ENCODE peak calls at places on chromosomes 3 and 15, in six cellular contexts. N is fibroblast of lung, U is right cardiac atrium, G is H9, A is mesendoderm, I is heart left ventricle. S is an unnamed sample.

GRCh38 chr15:64851503-64851840 is 9.8 kb downstream of the PLEKHO2 start:
- DNase-seq in G (peak), U (no peak), A (peak), N (peak), I (no peak), S (no peak)

GRCh38 chr15:95247068-95247984 is 1016.0 kb downstream of the MCTP2 start:
- DNase-seq in A (no peak), G (no peak), I (no peak), N (peak), U (no peak), S (peak)

GRCh38 chr3:40187945-40188344 is 121.6 kb upstream of the EIF1B start:
- DNase-seq in G (no peak), I (no peak), A (no peak), N (no peak), U (no peak), S (no peak)

GRCh38 chr15:37015476-37015875 is 84.9 kb downstream of the MEIS2 start:
- DNase-seq in I (no peak), G (no peak), A (no peak), U (no peak), N (no peak), S (no peak)

GRCh38 chr3:50562866-50563265 is 4.7 kb downstream of the C3orf18 start:
- DNase-seq in I (no peak), U (no peak), N (no peak), A (no peak), G (no peak), S (peak)

GRCh38 chr3:88986834-88987233 is 120.6 kb upstream of the EPHA3 start:
- DNase-seq in G (no peak), N (peak), A (no peak), U (no peak), I (no peak), S (peak)

GRCh38 chr3:132255041-132255745 is 62.0 kb upstream of the ACP3 start:
- DNase-seq in I (peak), U (no peak), G (no peak), A (peak), N (peak), S (peak)

GRCh38 chr3:173660645-173661299 is 263.2 kb downstream of the NLGN1 start:
- DNase-seq in A (no peak), N (no peak), I (no peak), G (no peak), U (no peak), S (no peak)

GRCh38 chr3:135000465-135000864 is 205.4 kb downstream of the EPHB1 start:
- DNase-seq in I (no peak), N (no peak), U (no peak), G (no peak), A (no peak), S (no peak)

GRCh38 chr15:96849501-96849900 is 519.0 kb downstream of the NR2F2 start:
- DNase-seq in G (no peak), U (no peak), A (no peak), I (no peak), N (peak), S (no peak)

GRCh38 chr3:26193558-26193957 is 403.7 kb downstream of the OXSM start:
- DNase-seq in I (no peak), U (no peak), G (no peak), N (no peak), A (no peak), S (no peak)

GRCh38 chr3:45948409-45948808 is 5.1 kb downstream of the CXCR6 start:
- DNase-seq in G (no peak), U (no peak), I (no peak), A (no peak), N (peak), S (no peak)

GRCh38 chr3:186536883-186537553 is 7.2 kb downstream of the CRYGS start:
- DNase-seq in G (no peak), U (no peak), N (no peak), A (peak), I (no peak), S (no peak)

GRCh38 chr3:16516695-16517481 is 3.4 kb upstream of the RFTN1 start:
- DNase-seq in A (peak), G (no peak), N (peak), U (peak), I (peak), S (no peak)

GRCh38 chr15:90103669-90104329 is 1.5 kb upstream of the IDH2 start:
- DNase-seq in N (no peak), G (no peak), A (no peak), U (no peak), I (peak), S (no peak)

GRCh38 chr3:125163739-125164601 is 48.6 kb downstream of the SLC12A8 start:
- DNase-seq in U (no peak), I (no peak), A (peak), G (peak), N (peak), S (peak)

GRCh38 chr15:47742742-47743141 is 25.4 kb downstream of the SEMA6D start:
- DNase-seq in G (no peak), N (no peak), U (no peak), I (no peak), A (peak), S (no peak)

GRCh38 chr15:71708052-71708432 is 102.3 kb upstream of the NR2E3 start:
- DNase-seq in I (peak), U (no peak), A (no peak), G (no peak), N (no peak), S (no peak)
- H3K27ac ChIP-seq in I (peak), U (peak), A (no peak), G (no peak), N (peak), S (no peak)

GRCh38 chr15:56410712-56411111 is 45.5 kb downstream of the TEX9 start:
- DNase-seq in G (no peak), A (no peak), I (no peak), U (no peak), N (no peak), S (no peak)
- H3K27ac ChIP-seq in G (no peak), A (no peak), I (no peak), U (no peak), N (no peak), S (no peak)

DNA sequence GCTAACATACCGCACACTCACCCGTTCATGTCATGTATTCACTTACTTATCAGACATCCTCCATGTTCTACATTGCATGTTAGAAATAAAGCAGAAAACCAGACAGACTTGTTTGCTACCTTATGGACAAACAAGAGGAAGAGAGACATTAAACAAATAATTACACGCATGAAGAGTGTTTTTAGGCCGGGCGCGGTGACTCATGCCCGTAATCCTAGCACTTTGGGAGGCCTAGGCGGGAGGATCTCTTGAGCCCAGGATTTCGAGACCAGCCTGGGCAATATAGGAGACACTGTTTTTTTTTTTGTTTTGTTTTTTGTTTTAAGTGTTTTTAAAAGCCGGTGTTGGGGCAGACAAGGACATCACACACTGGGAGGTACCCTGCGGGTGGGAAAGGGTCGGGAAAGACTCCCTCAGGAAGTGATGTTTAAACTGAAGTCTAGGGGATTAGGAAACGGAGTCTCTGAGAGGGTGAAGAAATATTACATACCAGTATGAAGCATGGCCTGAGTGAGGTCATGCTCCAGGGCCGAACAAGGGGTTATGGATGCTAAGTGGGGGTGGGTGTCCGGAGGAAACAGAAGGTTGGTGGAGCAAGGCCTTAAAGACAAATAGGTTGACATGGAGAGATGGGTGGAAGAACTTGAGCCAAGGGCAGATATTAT is 2.1 kb upstream of the USP3 start:
- DNase-seq in U (peak), G (no peak), I (peak), A (no peak), N (peak), S (peak)
- H3K27ac ChIP-seq in U (peak), G (no peak), I (peak), A (no peak), N (peak), S (peak)

DNA sequence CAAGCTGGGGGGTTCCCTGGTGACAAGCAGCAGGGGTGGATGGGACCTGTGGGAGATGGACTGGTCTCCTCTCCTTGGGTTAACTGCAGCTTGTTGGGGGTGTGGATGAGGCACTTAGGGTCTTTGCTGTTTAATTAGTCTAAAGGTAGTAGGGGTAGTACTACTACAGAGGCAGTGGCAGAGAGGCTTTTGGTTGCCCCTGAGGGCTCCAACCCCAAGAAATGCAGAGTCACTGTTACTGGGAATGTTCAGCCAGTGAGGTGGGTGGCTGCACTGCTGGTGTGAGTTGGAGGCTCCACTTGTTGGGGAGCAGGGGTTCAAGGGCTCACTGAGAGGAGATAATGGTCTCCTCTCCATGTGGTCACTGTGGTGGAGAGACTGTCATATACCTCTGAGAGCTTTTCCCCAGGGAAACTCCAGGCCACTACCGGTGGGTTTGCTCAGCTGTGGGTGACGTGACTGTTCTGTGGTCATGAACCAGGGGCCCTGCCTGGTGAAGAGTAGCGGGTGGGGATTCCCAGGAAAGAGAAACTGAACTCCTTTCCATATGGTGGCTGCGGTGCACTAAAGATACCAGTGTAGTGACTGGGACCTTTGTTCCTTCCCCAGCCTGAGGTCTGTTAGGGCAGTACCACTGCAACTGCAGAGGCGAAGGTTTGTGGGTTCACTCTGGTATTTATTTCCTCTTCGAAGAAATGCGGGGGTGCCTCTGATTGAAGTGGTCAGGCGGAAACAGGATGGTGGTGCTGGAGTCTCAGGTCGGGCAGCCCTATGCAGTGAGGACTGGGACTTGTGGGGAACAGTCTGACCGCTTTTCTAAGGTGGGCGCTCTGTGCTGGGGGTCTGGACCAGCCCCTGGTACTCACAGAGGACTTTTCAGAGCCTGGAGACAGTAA is 68.9 kb upstream of the TNFSF10 start:
- DNase-seq in I (no peak), U (no peak), N (no peak), G (no peak), A (no peak), S (no peak)
- H3K27ac ChIP-seq in I (no peak), U (no peak), N (no peak), G (no peak), A (no peak), S (no peak)

GRCh38 chr15:58665676-58666075 is 83.8 kb downstream of the ADAM10 start:
- DNase-seq in G (no peak), I (no peak), U (no peak), A (no peak), N (no peak), S (no peak)
- H3K27ac ChIP-seq in G (no peak), I (no peak), U (no peak), A (no peak), N (no peak), S (no peak)

GRCh38 chr15:101325263-101326025 is 30.4 kb upstream of the SNRPA1 start:
- DNase-seq in G (peak), U (no peak), A (no peak), N (no peak), I (no peak), S (no peak)

GRCh38 chr15:101322849-101323477 is 27.9 kb upstream of the SNRPA1 start:
- DNase-seq in N (no peak), U (no peak), A (no peak), G (no peak), I (no peak), S (no peak)

GRCh38 chr15:101326026-101326315 is 30.9 kb upstream of the SNRPA1 start:
- DNase-seq in U (no peak), I (no peak), N (no peak), A (no peak), G (no peak), S (no peak)

GRCh38 chr15:101323793-101324505 is 28.9 kb upstream of the SNRPA1 start:
- DNase-seq in N (no peak), I (no peak), G (no peak), U (no peak), A (no peak), S (no peak)

DNA sequence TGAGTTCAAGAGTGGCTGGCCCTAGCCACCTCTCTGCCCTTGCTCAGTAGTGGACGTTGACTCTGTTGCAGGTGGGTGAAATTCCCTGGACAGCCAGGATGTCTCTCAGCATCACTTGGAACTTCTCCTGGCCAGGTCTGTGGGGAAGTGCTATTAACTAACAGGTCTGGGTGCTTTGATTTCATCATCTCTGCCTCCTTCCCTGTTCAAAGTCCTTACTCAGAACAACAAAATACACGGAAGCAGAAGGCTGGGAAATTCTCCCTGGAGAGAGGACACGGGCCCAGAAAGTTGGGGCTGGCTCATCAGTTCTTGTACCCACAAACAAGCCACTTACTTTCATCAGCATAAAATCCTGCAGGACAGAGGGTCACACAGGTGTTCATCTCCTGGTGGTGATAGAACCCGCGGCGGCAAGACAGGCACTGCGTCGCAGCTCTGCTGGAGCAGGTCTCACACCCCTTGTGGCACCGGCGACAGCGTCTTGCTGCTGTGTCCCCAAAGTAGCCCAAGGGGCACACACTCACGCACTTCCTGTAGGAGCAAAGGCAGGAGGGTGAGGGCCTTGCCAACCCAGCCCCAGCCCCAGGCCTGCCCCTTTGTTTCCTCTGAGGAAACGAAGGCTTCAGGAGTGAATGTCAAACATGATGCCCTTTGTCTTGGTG is 29.6 kb upstream of the SNRPA1 start:
- DNase-seq in U (no peak), I (no peak), N (no peak), G (no peak), A (no peak), S (no peak)
- H3K27ac ChIP-seq in U (no peak), I (no peak), N (no peak), G (no peak), A (no peak), S (no peak)

GRCh38 chr3:169846458-169847193 is 23.1 kb downstream of the LRRC31 start:
- DNase-seq in G (no peak), I (no peak), U (no peak), N (peak), A (peak), S (peak)

GRCh38 chr3:169850618-169851017 is 19.1 kb downstream of the LRRC31 start:
- DNase-seq in G (no peak), I (no peak), U (no peak), N (no peak), A (no peak), S (no peak)

GRCh38 chr3:169847896-169848295 is 21.8 kb downstream of the LRRC31 start:
- DNase-seq in N (no peak), A (no peak), I (peak), U (no peak), G (no peak), S (no peak)

GRCh38 chr3:169848741-169849140 is 21.0 kb downstream of the LRRC31 start:
- DNase-seq in N (no peak), A (no peak), I (no peak), U (no peak), G (no peak), S (no peak)
- H3K27ac ChIP-seq in N (no peak), A (no peak), I (no peak), U (no peak), G (no peak), S (no peak)

DNA sequence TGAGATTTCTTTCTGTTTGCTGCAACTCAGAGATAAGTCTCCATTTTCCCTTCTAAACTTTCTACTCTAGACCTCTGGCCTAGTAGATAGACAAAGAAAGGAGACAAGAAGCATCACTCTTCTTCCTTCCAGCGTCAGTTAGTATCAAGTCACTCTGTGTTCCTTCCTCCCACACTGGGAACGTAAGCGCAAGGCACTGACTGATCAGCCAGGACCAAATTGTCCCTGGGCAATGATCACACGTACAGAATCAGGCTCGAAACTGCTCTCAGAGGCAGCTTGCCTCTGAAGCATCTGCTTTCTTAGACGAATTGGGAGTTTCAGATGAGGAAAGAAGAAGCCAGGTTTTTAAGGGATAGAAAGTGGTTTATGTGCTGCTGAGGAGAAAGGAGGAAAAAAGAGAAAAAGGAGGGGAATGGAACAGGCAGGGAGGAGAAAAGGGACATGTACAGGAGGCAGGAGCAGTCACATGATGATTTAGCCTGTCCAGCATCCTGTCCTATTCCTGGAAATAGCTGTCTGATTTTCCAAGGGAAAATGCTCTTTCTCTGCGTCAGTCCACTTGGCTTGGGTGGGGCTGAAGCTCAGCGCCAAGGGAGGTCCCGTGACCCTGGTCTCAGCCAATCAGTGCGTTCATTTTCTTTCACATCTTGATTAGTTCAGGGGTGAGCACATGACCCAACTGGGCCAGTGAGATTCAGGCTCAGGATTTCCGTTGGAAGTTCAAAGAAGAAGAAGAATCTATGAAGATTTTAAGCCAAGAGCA is 102.0 kb upstream of the PRICKLE2 start:
- DNase-seq in G (no peak), U (peak), A (no peak), I (peak), N (peak), S (no peak)
- H3K27ac ChIP-seq in G (no peak), U (peak), A (no peak), I (peak), N (peak), S (no peak)

DNA sequence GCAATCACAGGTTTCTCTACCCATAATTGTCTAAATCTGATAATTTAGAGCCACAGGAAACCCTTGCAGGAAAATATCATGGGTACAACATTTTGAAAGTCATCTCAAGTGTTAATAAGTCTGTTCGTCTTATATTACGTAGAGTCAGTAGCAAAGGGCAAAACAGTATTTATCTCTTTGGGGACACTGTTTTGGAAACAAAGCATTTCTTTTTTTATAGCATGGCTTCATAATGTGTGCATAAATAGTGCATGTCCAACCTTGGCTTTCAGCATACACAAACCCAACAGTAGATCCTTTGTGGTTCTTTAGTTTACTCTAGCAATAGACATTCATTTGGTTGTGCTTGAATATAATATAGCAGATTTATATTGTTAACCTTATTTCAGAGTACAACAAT is 24.0 kb downstream of the ST3GAL6 start:
- DNase-seq in G (no peak), I (no peak), N (no peak), A (no peak), U (no peak), S (no peak)
- H3K27ac ChIP-seq in G (no peak), I (peak), N (no peak), A (no peak), U (no peak), S (no peak)